ENCODE peak calls at places on chromosomes 6 and 20, in ten cellular contexts. One of them, this sample, is unnamed.

GRCh38 chr20:46809961-46810360 is 84.7 kb upstream of the EYA2 start:
- DNase-seq in AG10803: no peak
- DNase-seq in nephron progenitor cell: no peak
- DNase-seq in AG04450: no peak
- DNase-seq in RWPE1: no peak
- DNase-seq in CD8-positive, alpha-beta T cell: no peak
- DNase-seq in retinal pigment epithelial cell: no peak
- DNase-seq in stomach: no peak
- DNase-seq in activated CD8-positive, alpha-beta T cell treated with anti-CD3 and anti-CD28 coated beads for 36 hours: no peak
- DNase-seq in brain microvascular endothelial cell: no peak
- DNase-seq in this sample: no peak

GRCh38 chr6:4130357-4130987 is 4.9 kb downstream of the ECI2 start:
- DNase-seq in AG10803: no peak
- DNase-seq in nephron progenitor cell: no peak
- DNase-seq in AG04450: no peak
- DNase-seq in RWPE1: no peak
- DNase-seq in CD8-positive, alpha-beta T cell: no peak
- DNase-seq in retinal pigment epithelial cell: no peak
- DNase-seq in stomach: peak; percentile 92
- DNase-seq in activated CD8-positive, alpha-beta T cell treated with anti-CD3 and anti-CD28 coated beads for 36 hours: no peak
- DNase-seq in brain microvascular endothelial cell: no peak
- DNase-seq in this sample: no peak

GRCh38 chr6:100461273-100461919 is 3.3 kb downstream of the SIM1 start:
- DNase-seq in AG10803: peak; percentile 58
- DNase-seq in nephron progenitor cell: peak; percentile 67
- DNase-seq in AG04450: no peak
- DNase-seq in RWPE1: no peak
- DNase-seq in CD8-positive, alpha-beta T cell: no peak
- DNase-seq in retinal pigment epithelial cell: no peak
- DNase-seq in stomach: no peak
- DNase-seq in activated CD8-positive, alpha-beta T cell treated with anti-CD3 and anti-CD28 coated beads for 36 hours: no peak
- DNase-seq in brain microvascular endothelial cell: no peak
- DNase-seq in this sample: peak; percentile 31

GRCh38 chr6:130223508-130223907 is 757 bp upstream of the SAMD3 start:
- DNase-seq in AG10803: no peak
- DNase-seq in nephron progenitor cell: no peak
- DNase-seq in AG04450: no peak
- DNase-seq in RWPE1: no peak
- DNase-seq in CD8-positive, alpha-beta T cell: peak; percentile 66
- DNase-seq in retinal pigment epithelial cell: no peak
- DNase-seq in stomach: no peak
- DNase-seq in activated CD8-positive, alpha-beta T cell treated with anti-CD3 and anti-CD28 coated beads for 36 hours: peak; percentile 89
- DNase-seq in brain microvascular endothelial cell: no peak
- DNase-seq in this sample: peak; percentile 43

GRCh38 chr6:71822626-71823025 is 63.7 kb upstream of the RIMS1 start:
- DNase-seq in AG10803: peak; percentile 12
- DNase-seq in nephron progenitor cell: no peak
- DNase-seq in AG04450: no peak
- DNase-seq in RWPE1: no peak
- DNase-seq in CD8-positive, alpha-beta T cell: no peak
- DNase-seq in retinal pigment epithelial cell: no peak
- DNase-seq in stomach: no peak
- DNase-seq in activated CD8-positive, alpha-beta T cell treated with anti-CD3 and anti-CD28 coated beads for 36 hours: no peak
- DNase-seq in brain microvascular endothelial cell: no peak
- DNase-seq in this sample: no peak

GRCh38 chr20:63178445-63178818 is 37.5 kb downstream of the YTHDF1 start:
- DNase-seq in AG10803: no peak
- DNase-seq in nephron progenitor cell: peak; percentile 54
- DNase-seq in AG04450: no peak
- DNase-seq in RWPE1: no peak
- DNase-seq in CD8-positive, alpha-beta T cell: no peak
- DNase-seq in retinal pigment epithelial cell: no peak
- DNase-seq in stomach: no peak
- DNase-seq in activated CD8-positive, alpha-beta T cell treated with anti-CD3 and anti-CD28 coated beads for 36 hours: no peak
- DNase-seq in brain microvascular endothelial cell: no peak
- DNase-seq in this sample: no peak

GRCh38 chr20:61253264-61253639 is 1.2 kb downstream of the CDH4 start:
- DNase-seq in AG10803: peak; percentile 47
- DNase-seq in nephron progenitor cell: peak; percentile 68
- DNase-seq in AG04450: no peak
- DNase-seq in RWPE1: peak; percentile 71
- DNase-seq in CD8-positive, alpha-beta T cell: no peak
- DNase-seq in retinal pigment epithelial cell: no peak
- DNase-seq in stomach: no peak
- DNase-seq in activated CD8-positive, alpha-beta T cell treated with anti-CD3 and anti-CD28 coated beads for 36 hours: no peak
- DNase-seq in brain microvascular endothelial cell: no peak
- DNase-seq in this sample: no peak

GRCh38 chr20:53331151-53331973 is 262.3 kb downstream of the ZNF217 start:
- DNase-seq in AG10803: peak; percentile 68
- DNase-seq in nephron progenitor cell: no peak
- DNase-seq in AG04450: no peak
- DNase-seq in RWPE1: peak; percentile 57
- DNase-seq in CD8-positive, alpha-beta T cell: no peak
- DNase-seq in retinal pigment epithelial cell: peak; percentile 2
- DNase-seq in stomach: no peak
- DNase-seq in activated CD8-positive, alpha-beta T cell treated with anti-CD3 and anti-CD28 coated beads for 36 hours: no peak
- DNase-seq in brain microvascular endothelial cell: peak; percentile 17
- DNase-seq in this sample: no peak

GRCh38 chr6:159174263-159174974 is 5.2 kb downstream of the FNDC1 start:
- DNase-seq in AG10803: peak; percentile 77
- DNase-seq in nephron progenitor cell: peak; percentile 82
- DNase-seq in AG04450: peak; percentile 18
- DNase-seq in RWPE1: peak; percentile 67
- DNase-seq in CD8-positive, alpha-beta T cell: peak; percentile 61
- DNase-seq in retinal pigment epithelial cell: no peak
- DNase-seq in stomach: peak; percentile 75
- DNase-seq in activated CD8-positive, alpha-beta T cell treated with anti-CD3 and anti-CD28 coated beads for 36 hours: peak; percentile 81
- DNase-seq in brain microvascular endothelial cell: peak; percentile 77
- DNase-seq in this sample: peak; percentile 79

GRCh38 chr6:150202934-150203333 is 60.1 kb downstream of the PPP1R14C start:
- DNase-seq in AG10803: peak; percentile 18
- DNase-seq in nephron progenitor cell: no peak
- DNase-seq in AG04450: no peak
- DNase-seq in RWPE1: no peak
- DNase-seq in CD8-positive, alpha-beta T cell: no peak
- DNase-seq in retinal pigment epithelial cell: no peak
- DNase-seq in stomach: no peak
- DNase-seq in activated CD8-positive, alpha-beta T cell treated with anti-CD3 and anti-CD28 coated beads for 36 hours: no peak
- DNase-seq in brain microvascular endothelial cell: no peak
- DNase-seq in this sample: no peak

GRCh38 chr6:127120109-127120786 is 1.8 kb downstream of the RSPO3 start:
- DNase-seq in AG10803: no peak
- DNase-seq in nephron progenitor cell: peak; percentile 48
- DNase-seq in AG04450: no peak
- DNase-seq in RWPE1: no peak
- DNase-seq in CD8-positive, alpha-beta T cell: no peak
- DNase-seq in retinal pigment epithelial cell: no peak
- DNase-seq in stomach: no peak
- DNase-seq in activated CD8-positive, alpha-beta T cell treated with anti-CD3 and anti-CD28 coated beads for 36 hours: no peak
- DNase-seq in brain microvascular endothelial cell: no peak
- DNase-seq in this sample: peak; percentile 32

GRCh38 chr6:14002176-14002947 is 77.6 kb downstream of the RNF182 start:
- DNase-seq in AG10803: no peak
- DNase-seq in nephron progenitor cell: no peak
- DNase-seq in AG04450: no peak
- DNase-seq in RWPE1: no peak
- DNase-seq in CD8-positive, alpha-beta T cell: no peak
- DNase-seq in retinal pigment epithelial cell: no peak
- DNase-seq in stomach: no peak
- DNase-seq in activated CD8-positive, alpha-beta T cell treated with anti-CD3 and anti-CD28 coated beads for 36 hours: no peak
- DNase-seq in brain microvascular endothelial cell: no peak
- DNase-seq in this sample: no peak

GRCh38 chr6:77626431-77626830 is 26.4 kb upstream of the MEI4 start:
- DNase-seq in AG10803: no peak
- DNase-seq in nephron progenitor cell: no peak
- DNase-seq in AG04450: no peak
- DNase-seq in RWPE1: no peak
- DNase-seq in CD8-positive, alpha-beta T cell: no peak
- DNase-seq in retinal pigment epithelial cell: no peak
- DNase-seq in stomach: no peak
- DNase-seq in activated CD8-positive, alpha-beta T cell treated with anti-CD3 and anti-CD28 coated beads for 36 hours: no peak
- DNase-seq in brain microvascular endothelial cell: peak; percentile 37
- DNase-seq in this sample: no peak

GRCh38 chr6:32112436-32112980 is 3.4 kb upstream of the TNXB start:
- DNase-seq in AG10803: peak; percentile 68
- DNase-seq in nephron progenitor cell: no peak
- DNase-seq in AG04450: no peak
- DNase-seq in RWPE1: no peak
- DNase-seq in CD8-positive, alpha-beta T cell: no peak
- DNase-seq in retinal pigment epithelial cell: no peak
- DNase-seq in stomach: no peak
- DNase-seq in activated CD8-positive, alpha-beta T cell treated with anti-CD3 and anti-CD28 coated beads for 36 hours: no peak
- DNase-seq in brain microvascular endothelial cell: no peak
- DNase-seq in this sample: no peak

GRCh38 chr6:111973897-111974639 is 79.8 kb upstream of the CCN6 start:
- DNase-seq in AG10803: peak; percentile 82
- DNase-seq in nephron progenitor cell: no peak
- DNase-seq in AG04450: no peak
- DNase-seq in RWPE1: no peak
- DNase-seq in CD8-positive, alpha-beta T cell: no peak
- DNase-seq in retinal pigment epithelial cell: peak; percentile 59
- DNase-seq in stomach: no peak
- DNase-seq in activated CD8-positive, alpha-beta T cell treated with anti-CD3 and anti-CD28 coated beads for 36 hours: no peak
- DNase-seq in brain microvascular endothelial cell: peak; percentile 63
- DNase-seq in this sample: no peak
- TF ChIP-seq CTCF in AG10803: no peak
- TF ChIP-seq CTCF in nephron progenitor cell: no peak
- TF ChIP-seq CTCF in AG04450: no peak
- TF ChIP-seq CTCF in RWPE1: no peak
- TF ChIP-seq CTCF in CD8-positive, alpha-beta T cell: no peak
- TF ChIP-seq CTCF in retinal pigment epithelial cell: no peak
- TF ChIP-seq CTCF in stomach: no peak
- TF ChIP-seq CTCF in activated CD8-positive, alpha-beta T cell treated with anti-CD3 and anti-CD28 coated beads for 36 hours: no peak
- TF ChIP-seq CTCF in brain microvascular endothelial cell: no peak
- TF ChIP-seq CTCF in this sample: no peak

GRCh38 chr20:10579942-10580341 is 93.9 kb downstream of the JAG1 start:
- DNase-seq in AG10803: no peak
- DNase-seq in nephron progenitor cell: no peak
- DNase-seq in AG04450: no peak
- DNase-seq in RWPE1: peak; percentile 44
- DNase-seq in CD8-positive, alpha-beta T cell: no peak
- DNase-seq in retinal pigment epithelial cell: no peak
- DNase-seq in stomach: no peak
- DNase-seq in activated CD8-positive, alpha-beta T cell treated with anti-CD3 and anti-CD28 coated beads for 36 hours: no peak
- DNase-seq in brain microvascular endothelial cell: no peak
- DNase-seq in this sample: no peak
- TF ChIP-seq CTCF in AG10803: no peak
- TF ChIP-seq CTCF in nephron progenitor cell: no peak
- TF ChIP-seq CTCF in AG04450: no peak
- TF ChIP-seq CTCF in RWPE1: no peak
- TF ChIP-seq CTCF in CD8-positive, alpha-beta T cell: no peak
- TF ChIP-seq CTCF in retinal pigment epithelial cell: no peak
- TF ChIP-seq CTCF in stomach: no peak
- TF ChIP-seq CTCF in activated CD8-positive, alpha-beta T cell treated with anti-CD3 and anti-CD28 coated beads for 36 hours: no peak
- TF ChIP-seq CTCF in brain microvascular endothelial cell: no peak
- TF ChIP-seq CTCF in this sample: no peak

GRCh38 chr6:128731249-128732165 is 151.4 kb upstream of the LAMA2 start:
- DNase-seq in AG10803: peak; percentile 65
- DNase-seq in nephron progenitor cell: peak; percentile 8
- DNase-seq in AG04450: peak; percentile 27
- DNase-seq in RWPE1: peak; percentile 48
- DNase-seq in CD8-positive, alpha-beta T cell: no peak
- DNase-seq in retinal pigment epithelial cell: peak; percentile 43
- DNase-seq in stomach: no peak
- DNase-seq in activated CD8-positive, alpha-beta T cell treated with anti-CD3 and anti-CD28 coated beads for 36 hours: peak; percentile 6
- DNase-seq in brain microvascular endothelial cell: peak; percentile 63
- DNase-seq in this sample: no peak
- TF ChIP-seq CTCF in AG10803: peak; percentile 85
- TF ChIP-seq CTCF in nephron progenitor cell: peak; percentile 71
- TF ChIP-seq CTCF in AG04450: peak; percentile 71
- TF ChIP-seq CTCF in RWPE1: peak; percentile 78
- TF ChIP-seq CTCF in CD8-positive, alpha-beta T cell: peak; percentile 40
- TF ChIP-seq CTCF in retinal pigment epithelial cell: peak; percentile 69
- TF ChIP-seq CTCF in stomach: no peak
- TF ChIP-seq CTCF in activated CD8-positive, alpha-beta T cell treated with anti-CD3 and anti-CD28 coated beads for 36 hours: peak; percentile 39
- TF ChIP-seq CTCF in brain microvascular endothelial cell: peak; percentile 76
- TF ChIP-seq CTCF in this sample: peak; percentile 27

GRCh38 chr6:1894954-1895353 is 285.2 kb downstream of the FOXC1 start:
- DNase-seq in AG10803: no peak
- DNase-seq in nephron progenitor cell: no peak
- DNase-seq in AG04450: no peak
- DNase-seq in RWPE1: peak; percentile 63
- DNase-seq in CD8-positive, alpha-beta T cell: no peak
- DNase-seq in retinal pigment epithelial cell: no peak
- DNase-seq in stomach: peak; percentile 77
- DNase-seq in activated CD8-positive, alpha-beta T cell treated with anti-CD3 and anti-CD28 coated beads for 36 hours: no peak
- DNase-seq in brain microvascular endothelial cell: no peak
- DNase-seq in this sample: no peak

GRCh38 chr6:1890987-1891386 is 281.3 kb downstream of the FOXC1 start:
- DNase-seq in AG10803: no peak
- DNase-seq in nephron progenitor cell: no peak
- DNase-seq in AG04450: no peak
- DNase-seq in RWPE1: no peak
- DNase-seq in CD8-positive, alpha-beta T cell: no peak
- DNase-seq in retinal pigment epithelial cell: no peak
- DNase-seq in stomach: no peak
- DNase-seq in activated CD8-positive, alpha-beta T cell treated with anti-CD3 and anti-CD28 coated beads for 36 hours: peak; percentile 7
- DNase-seq in brain microvascular endothelial cell: no peak
- DNase-seq in this sample: no peak

GRCh38 chr6:1892716-1893115 is 283.0 kb downstream of the FOXC1 start:
- DNase-seq in AG10803: no peak
- DNase-seq in nephron progenitor cell: no peak
- DNase-seq in AG04450: no peak
- DNase-seq in RWPE1: no peak
- DNase-seq in CD8-positive, alpha-beta T cell: no peak
- DNase-seq in retinal pigment epithelial cell: no peak
- DNase-seq in stomach: no peak
- DNase-seq in activated CD8-positive, alpha-beta T cell treated with anti-CD3 and anti-CD28 coated beads for 36 hours: no peak
- DNase-seq in brain microvascular endothelial cell: no peak
- DNase-seq in this sample: no peak

GRCh38 chr6:1895721-1896120 is 286.0 kb downstream of the FOXC1 start:
- DNase-seq in AG10803: peak; percentile 34
- DNase-seq in nephron progenitor cell: no peak
- DNase-seq in AG04450: no peak
- DNase-seq in RWPE1: no peak
- DNase-seq in CD8-positive, alpha-beta T cell: no peak
- DNase-seq in retinal pigment epithelial cell: no peak
- DNase-seq in stomach: no peak
- DNase-seq in activated CD8-positive, alpha-beta T cell treated with anti-CD3 and anti-CD28 coated beads for 36 hours: no peak
- DNase-seq in brain microvascular endothelial cell: no peak
- DNase-seq in this sample: no peak

DNA sequence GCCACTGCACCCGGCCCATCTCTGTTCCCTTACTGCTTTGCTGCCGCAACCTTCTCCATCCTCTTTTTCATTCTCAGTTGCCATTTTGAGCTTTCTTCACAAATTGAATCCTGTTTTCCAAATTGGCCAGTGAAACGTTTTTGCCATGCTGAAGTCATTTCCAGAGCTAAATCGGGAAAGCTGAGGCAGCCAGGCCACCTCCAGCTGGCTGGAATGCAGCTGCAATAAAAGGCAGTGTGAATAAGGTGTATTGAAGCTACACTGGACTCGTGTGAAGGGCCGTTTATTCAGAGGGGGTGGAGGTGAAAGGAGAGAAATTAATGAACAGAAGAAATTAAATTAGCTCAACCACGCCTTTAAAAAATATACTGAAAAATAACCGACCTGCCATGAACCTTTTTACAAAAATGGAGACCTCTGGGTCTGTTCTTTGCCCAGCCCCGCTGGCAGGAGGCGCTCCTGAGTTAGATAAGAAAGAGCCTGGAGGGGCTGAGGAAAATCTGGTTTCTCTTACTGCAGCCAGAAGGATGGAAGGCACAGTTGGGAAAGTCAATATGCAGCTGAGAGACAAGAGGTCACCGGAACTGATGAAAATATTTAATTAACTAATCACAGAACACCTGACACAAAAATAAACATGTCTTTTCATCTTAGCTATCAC is 283.9 kb downstream of the FOXC1 start:
- DNase-seq in AG10803: no peak
- DNase-seq in nephron progenitor cell: peak; percentile 32
- DNase-seq in AG04450: no peak
- DNase-seq in RWPE1: no peak
- DNase-seq in CD8-positive, alpha-beta T cell: no peak
- DNase-seq in retinal pigment epithelial cell: no peak
- DNase-seq in stomach: no peak
- DNase-seq in activated CD8-positive, alpha-beta T cell treated with anti-CD3 and anti-CD28 coated beads for 36 hours: no peak
- DNase-seq in brain microvascular endothelial cell: no peak
- DNase-seq in this sample: no peak
- TF ChIP-seq CTCF in AG10803: no peak
- TF ChIP-seq CTCF in nephron progenitor cell: peak; percentile 19
- TF ChIP-seq CTCF in AG04450: peak; percentile 61
- TF ChIP-seq CTCF in RWPE1: no peak
- TF ChIP-seq CTCF in CD8-positive, alpha-beta T cell: no peak
- TF ChIP-seq CTCF in retinal pigment epithelial cell: peak; percentile 47
- TF ChIP-seq CTCF in stomach: no peak
- TF ChIP-seq CTCF in activated CD8-positive, alpha-beta T cell treated with anti-CD3 and anti-CD28 coated beads for 36 hours: no peak
- TF ChIP-seq CTCF in brain microvascular endothelial cell: peak; percentile 43
- TF ChIP-seq CTCF in this sample: no peak

This sample was measured in GM13976.